ENCODE peak calls at places on chromosome 5, in four cellular contexts. A, F, W and Q are unnamed samples.

GRCh38 chr5:177234761-177235315 is 68.7 kb downstream of the RAB24 start:
- DNase-seq in A (no peak), F (no peak), W (no peak), Q (no peak)

GRCh38 chr5:116626272-116626723 is 51.7 kb upstream of the SEMA6A start:
- DNase-seq in A (no peak), F (no peak), W (no peak), Q (no peak)

GRCh38 chr5:124742983-124743533 is 3.4 kb downstream of the ZNF608 start:
- DNase-seq in A (no peak), F (no peak), W (peak), Q (no peak)

GRCh38 chr5:73693573-73694061 is 67.6 kb downstream of the ARHGEF28 start:
- DNase-seq in A (peak), F (peak), W (no peak), Q (peak)

GRCh38 chr5:149433524-149434131 is 54.5 kb upstream of the IL17B start:
- DNase-seq in A (no peak), F (no peak), W (no peak), Q (no peak)

GRCh38 chr5:111116550-111116949 is 24.4 kb downstream of the WDR36 start:
- DNase-seq in A (no peak), F (no peak), W (no peak), Q (no peak)

GRCh38 chr5:87361031-87361443 is 51.7 kb downstream of the CCNH start:
- DNase-seq in A (no peak), F (no peak), W (no peak), Q (no peak)

GRCh38 chr5:147101654-147102053 is 133.2 kb upstream of the STK32A start:
- DNase-seq in A (no peak), F (no peak), W (no peak), Q (no peak)

GRCh38 chr5:94544031-94544650 is 74.3 kb downstream of the KIAA0825 start:
- DNase-seq in A (no peak), F (no peak), W (no peak), Q (no peak)

GRCh38 chr5:17127743-17128231 is 89.6 kb upstream of the BASP1 start:
- DNase-seq in A (no peak), F (no peak), W (no peak), Q (no peak)

GRCh38 chr5:43313854-43314457 is 744 bp upstream of the HMGCS1 start:
- DNase-seq in A (no peak), F (no peak), W (no peak), Q (no peak)

GRCh38 chr5:7876867-7877266 is 7.9 kb downstream of the MTRR start:
- DNase-seq in A (no peak), F (no peak), W (no peak), Q (no peak)

GRCh38 chr5:14153932-14154646 is 10.9 kb downstream of the TRIO start:
- DNase-seq in A (no peak), F (no peak), W (no peak), Q (no peak)

GRCh38 chr5:38809388-38810359 is 36.1 kb upstream of the OSMR start:
- DNase-seq in A (peak), F (peak), W (peak), Q (peak)

GRCh38 chr5:127892467-127893207 is 189.4 kb downstream of the CCDC192 start:
- DNase-seq in A (no peak), F (peak), W (peak), Q (no peak)

GRCh38 chr5:75007537-75007847 is 44.9 kb downstream of the GCNT4 start:
- DNase-seq in A (no peak), F (no peak), W (no peak), Q (no peak)

GRCh38 chr5:107455111-107455544 is 215.6 kb downstream of the EFNA5 start:
- DNase-seq in A (no peak), F (no peak), W (no peak), Q (no peak)

GRCh38 chr5:118726891-118727290 is 261.5 kb downstream of the DTWD2 start:
- DNase-seq in A (no peak), F (no peak), W (no peak), Q (no peak)

GRCh38 chr5:56816546-56817081 is 1.3 kb downstream of the MAP3K1 start:
- DNase-seq in A (peak), F (peak), W (no peak), Q (peak)

GRCh38 chr5:56688402-56688801 is 126.9 kb upstream of the MAP3K1 start:
- DNase-seq in A (peak), F (no peak), W (no peak), Q (no peak)

GRCh38 chr5:932628-933250 is 40.1 kb downstream of the TRIP13 start:
- DNase-seq in A (no peak), F (no peak), W (no peak), Q (no peak)

GRCh38 chr5:383621-384020 is 59.4 kb upstream of the EXOC3 start:
- DNase-seq in A (no peak), F (no peak), W (no peak), Q (no peak)

GRCh38 chr5:113166285-113166684 is 189.7 kb downstream of the DCP2 start:
- DNase-seq in A (no peak), F (no peak), W (no peak), Q (no peak)

GRCh38 chr5:56026863-56027300 is 32.1 kb upstream of the IL6ST start:
- DNase-seq in A (no peak), F (no peak), W (no peak), Q (no peak)

GRCh38 chr5:29982446-29982845 is 1211.0 kb upstream of the CDH6 start:
- DNase-seq in A (no peak), F (no peak), W (no peak), Q (no peak)

GRCh38 chr5:956941-957729 is 51.5 kb upstream of the NKD2 start:
- DNase-seq in A (no peak), F (peak), W (no peak), Q (peak)

GRCh38 chr5:63820557-63820956 is 141.7 kb downstream of the HTR1A start:
- DNase-seq in A (no peak), F (no peak), W (no peak), Q (no peak)

GRCh38 chr5:60295423-60295822 is 401.9 kb upstream of the PDE4D start:
- DNase-seq in A (no peak), F (peak), W (peak), Q (no peak)

GRCh38 chr5:73437126-73438047 is 11.2 kb downstream of the FOXD1 start:
- DNase-seq in A (peak), F (peak), W (peak), Q (peak)

GRCh38 chr5:147887925-147888324 is 9.4 kb downstream of the SCGB3A2 start:
- DNase-seq in A (no peak), F (no peak), W (no peak), Q (no peak)

GRCh38 chr5:151808451-151809169 is 36.9 kb downstream of the G3BP1 start:
- DNase-seq in A (no peak), F (no peak), W (no peak), Q (no peak)

GRCh38 chr5:151810449-151810848 is 38.7 kb downstream of the G3BP1 start:
- DNase-seq in A (no peak), F (no peak), W (no peak), Q (no peak)

GRCh38 chr5:151812757-151813309 is 41.1 kb downstream of the G3BP1 start:
- DNase-seq in A (no peak), F (no peak), W (no peak), Q (no peak)

GRCh38 chr5:151810907-151811306 is 39.2 kb downstream of the G3BP1 start:
- DNase-seq in A (no peak), F (no peak), W (no peak), Q (no peak)

DNA sequence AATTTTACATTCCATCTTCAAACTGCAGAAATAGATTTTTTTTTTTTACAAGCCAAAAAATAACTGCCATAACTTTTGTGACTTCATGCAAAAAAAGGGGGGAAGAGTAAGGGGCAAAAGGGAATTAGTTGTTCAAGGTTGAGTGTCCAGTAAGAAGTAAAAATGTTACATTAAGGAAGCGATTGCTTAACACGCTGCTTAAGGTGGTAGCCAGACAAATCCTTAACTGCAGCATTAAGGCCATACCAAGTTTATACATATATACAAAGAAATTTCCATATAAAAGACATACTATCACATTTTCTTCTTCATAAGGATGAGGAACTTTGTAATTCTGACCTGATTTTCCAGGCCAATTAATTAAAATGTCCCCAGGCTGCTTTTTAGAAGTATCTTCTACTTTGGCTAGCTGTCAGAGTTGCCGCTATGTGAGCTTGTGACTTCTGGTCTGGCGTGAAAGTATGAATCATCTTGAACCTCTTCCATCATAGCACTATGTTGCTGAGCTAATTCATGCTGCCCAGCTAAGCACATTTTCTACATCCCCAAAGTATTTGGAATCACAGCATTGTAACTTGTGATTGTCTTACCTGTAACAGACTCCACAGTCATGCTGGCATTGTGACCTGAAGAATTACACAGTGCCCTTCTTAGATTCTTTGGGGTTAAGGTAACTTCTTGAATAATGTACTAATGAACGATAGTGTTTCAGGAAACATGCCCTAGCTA is 40.0 kb downstream of the G3BP1 start:
- DNase-seq in A (no peak), F (no peak), W (no peak), Q (no peak)
- TF ChIP-seq JUND in A (no peak), F (no peak), W (no peak), Q (no peak)

DNA sequence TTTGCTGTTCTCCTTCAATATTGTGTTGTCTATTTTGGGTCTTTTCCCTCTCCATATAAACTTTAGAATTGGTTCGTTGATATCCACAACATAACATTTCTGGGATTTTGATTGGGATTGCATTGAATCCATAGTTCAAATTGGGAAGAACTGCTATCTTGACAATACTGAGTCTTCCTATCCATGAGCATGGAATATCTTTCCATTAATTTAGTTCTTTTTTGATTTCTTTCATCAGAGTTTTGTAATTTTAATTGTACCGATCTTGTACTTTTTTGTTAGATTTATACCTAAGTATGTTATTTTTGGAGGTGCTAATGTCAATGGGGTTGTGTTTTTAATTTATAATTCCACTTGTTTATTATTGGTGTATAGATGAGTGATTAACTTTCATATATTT is 135.1 kb downstream of the NR3C1 start:
- DNase-seq in A (no peak), F (no peak), W (no peak), Q (no peak)
- TF ChIP-seq JUND in A (no peak), F (no peak), W (no peak), Q (no peak)

GRCh38 chr5:173878224-173878967 is 9.8 kb upstream of the CPEB4 start:
- DNase-seq in A (peak), F (no peak), W (no peak), Q (peak)
- TF ChIP-seq JUND in A (no peak), F (no peak), W (no peak), Q (no peak)

DNA sequence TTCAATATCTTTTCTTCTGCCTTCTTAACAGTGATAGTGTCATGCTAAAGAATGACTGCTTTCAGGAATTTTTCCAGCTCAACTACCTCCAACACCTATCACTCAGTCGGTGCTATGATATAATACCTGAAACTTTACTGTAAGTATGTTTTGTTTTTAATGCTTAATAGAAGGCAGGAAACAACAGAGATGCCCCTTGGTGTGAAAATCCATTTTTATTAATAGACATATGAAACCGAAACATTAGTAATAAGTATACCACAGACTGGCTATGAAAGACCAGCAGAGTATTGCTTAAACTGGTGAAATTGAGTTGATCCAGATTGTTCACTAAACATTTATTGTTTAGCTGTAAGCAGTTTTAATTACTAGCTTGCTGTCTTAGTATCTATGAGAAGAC is 25.2 kb downstream of the SKP2 start:
- DNase-seq in A (no peak), F (no peak), W (no peak), Q (no peak)
- TF ChIP-seq JUND in A (no peak), F (no peak), W (no peak), Q (no peak)